ENCODE peak calls at places on chromosome 19, in seven cellular contexts. R is stimulated activated CD8-positive, alpha-beta memory T cell treated with anti-CD3 and anti-CD28 coated beads, Interleukin-4, amount 100 ng/mL, for 24 hours; A is MG63; B is NCI-H1092; Q is RWPE1; L is MCF 10A; S is GF-D8. U is an unnamed sample.

GRCh38 chr19:38057954-38058690 is 151.1 kb downstream of the SIPA1L3 start:
- DNase-seq in Q (no peak), B (peak; percentile 87), R (no peak), L (no peak), A (no peak), S (no peak), U (no peak)

GRCh38 chr19:31154021-31154420 is 195.2 kb downstream of the TSHZ3 start:
- DNase-seq in B (no peak), R (no peak), Q (peak; percentile 62), S (no peak), L (peak; percentile 15), A (peak; percentile 62), U (no peak)

GRCh38 chr19:2055871-2056809 is 5.1 kb upstream of the MKNK2 start:
- DNase-seq in R (no peak), B (no peak), Q (no peak), A (peak; percentile 40), S (no peak), L (peak; percentile 84), U (no peak)

GRCh38 chr19:38210458-38210987 is 13.5 kb downstream of the DPF1 start:
- DNase-seq in A (no peak), B (peak; percentile 47), R (no peak), S (no peak), L (no peak), Q (no peak), U (peak; percentile 82)

GRCh38 chr19:48053856-48054255 is 10.0 kb upstream of the CABP5 start:
- DNase-seq in R (no peak), B (no peak), A (no peak), L (peak; percentile 70), S (no peak), Q (peak; percentile 88), U (no peak)

GRCh38 chr19:33700408-33700757 is 78.6 kb downstream of the CHST8 start:
- DNase-seq in S (no peak), B (no peak), R (no peak), L (no peak), A (no peak), Q (no peak), U (no peak)

GRCh38 chr19:55258476-55258827 is 365 bp downstream of the PPP6R1 start:
- DNase-seq in R (no peak), B (no peak), A (peak; percentile 21), Q (no peak), L (no peak), S (no peak), U (no peak)

GRCh38 chr19:30431591-30431990 is 59.4 kb downstream of the ZNF536 start:
- DNase-seq in R (no peak), B (no peak), L (no peak), Q (no peak), S (no peak), A (no peak), U (no peak)

GRCh38 chr19:49390978-49391304 is 2.9 kb downstream of the KASH5 start:
- DNase-seq in B (no peak), L (no peak), A (no peak), R (no peak), S (no peak), Q (no peak), U (no peak)

GRCh38 chr19:990119-990571 is 6.0 kb downstream of the WDR18 start:
- DNase-seq in R (no peak), B (no peak), S (no peak), Q (no peak), A (peak; percentile 22), L (no peak), U (no peak)

GRCh38 chr19:2602391-2603181 is 99.9 kb downstream of the GNG7 start:
- DNase-seq in B (no peak), A (peak; percentile 92), L (peak; percentile 62), S (no peak), Q (peak; percentile 41), R (no peak), U (peak; percentile 42)

GRCh38 chr19:29326849-29327840 is 114.2 kb upstream of the UQCRFS1 start:
- DNase-seq in S (no peak), R (no peak), Q (no peak), B (no peak), L (no peak), A (no peak), U (no peak)

U was measured in hippocampal formation.